ENCODE peak calls at places on chromosomes 5 and 9, in seven cellular contexts. C is prostate gland, U is HCT116, O is sigmoid colon, X is HepG2, Z is AG04450, B is Karpas-422. W is an unnamed sample. For H3K9me3, the result is how much of the 10 kb centered on the place peaks cover.

GRCh38 chr5:158135682-158136176 is 276.8 kb upstream of the CLINT1 start:
- DNase-seq in C (no peak), U (no peak), O (no peak), X (no peak), Z (no peak), B (no peak), W (no peak)

GRCh38 chr9:87620727-87621322 is 105.1 kb upstream of the CTSL start:
- DNase-seq in C (no peak), U (no peak), O (no peak), X (no peak), Z (no peak), B (no peak), W (no peak)

GRCh38 chr5:16489322-16489791 is 23.8 kb upstream of the ZNF622 start:
- DNase-seq in C (no peak), U (peak), O (no peak), X (peak), Z (peak), B (peak), W (no peak)

GRCh38 chr9:126306071-126306647 is 20.5 kb upstream of the MVB12B start:
- DNase-seq in C (no peak), U (no peak), O (no peak), X (no peak), Z (no peak), B (no peak), W (no peak)

GRCh38 chr9:93028448-93029006 is 30.0 kb upstream of the SUSD3 start:
- DNase-seq in C (no peak), U (no peak), O (no peak), X (no peak), Z (no peak), B (peak), W (no peak)

GRCh38 chr9:130234340-130235260 is 31.0 kb upstream of the HMCN2 start:
- DNase-seq in C (no peak), U (no peak), O (peak), X (no peak), Z (no peak), B (no peak), W (no peak)

GRCh38 chr5:58545912-58546311 is 37.0 kb upstream of the RAB3C start:
- DNase-seq in C (no peak), U (no peak), O (no peak), X (no peak), Z (no peak), B (peak), W (no peak)

GRCh38 chr5:72451771-72452505 is 55.3 kb downstream of the ZNF366 start:
- DNase-seq in C (peak), U (no peak), O (peak), X (no peak), Z (no peak), B (peak), W (peak)

GRCh38 chr5:133531178-133531577 is 81.2 kb downstream of the FSTL4 start:
- DNase-seq in C (no peak), U (no peak), O (no peak), X (no peak), Z (no peak), B (no peak), W (no peak)

GRCh38 chr9:108412755-108413154 is 443.0 kb downstream of the ACTL7B start:
- DNase-seq in C (no peak), U (no peak), O (no peak), X (no peak), Z (no peak), B (peak), W (peak)

GRCh38 chr9:97468658-97469448 is 32.6 kb upstream of the TMOD1 start:
- DNase-seq in C (peak), U (peak), O (peak), X (peak), Z (peak), B (peak), W (peak)

GRCh38 chr9:18673179-18673578 is 199.2 kb downstream of the ADAMTSL1 start:
- DNase-seq in C (no peak), U (no peak), O (no peak), X (no peak), Z (no peak), B (no peak), W (no peak)

GRCh38 chr5:72282878-72283277 is 37.2 kb downstream of the MRPS27 start:
- DNase-seq in C (no peak), U (no peak), O (no peak), X (no peak), Z (peak), B (no peak), W (no peak)

GRCh38 chr5:160369990-160370712 is at the start of gene C1QTNF2:
- DNase-seq in C (no peak), U (no peak), O (peak), X (no peak), Z (peak), B (no peak), W (peak)

GRCh38 chr5:14928661-14929060 is 57.1 kb upstream of the ANKH start:
- DNase-seq in C (no peak), U (no peak), O (no peak), X (no peak), Z (no peak), B (no peak), W (peak)

GRCh38 chr5:149838881-149839739 is 105.5 kb downstream of the PDE6A start:
- DNase-seq in C (no peak), U (peak), O (no peak), X (no peak), Z (no peak), B (no peak), W (peak)

GRCh38 chr9:85522459-85523092 is 219.2 kb downstream of the AGTPBP1 start:
- DNase-seq in C (peak), U (no peak), O (no peak), X (no peak), Z (no peak), B (no peak), W (peak)

GRCh38 chr5:42851441-42851840 is 39.7 kb upstream of the SELENOP start:
- DNase-seq in C (no peak), U (no peak), O (no peak), X (no peak), Z (no peak), B (peak), W (no peak)

GRCh38 chr5:139912158-139912557 is 116.5 kb downstream of the PSD2 start:
- DNase-seq in C (no peak), U (no peak), O (peak), X (no peak), Z (no peak), B (no peak), W (peak)

GRCh38 chr9:83707518-83707767 is 315 bp downstream of the UBQLN1 start:
- DNase-seq in C (no peak), U (no peak), O (no peak), X (no peak), Z (no peak), B (no peak), W (peak)

GRCh38 chr5:88480245-88480644 is 211.6 kb upstream of the TMEM161B start:
- DNase-seq in C (no peak), U (no peak), O (no peak), X (no peak), Z (no peak), B (no peak), W (peak)

GRCh38 chr5:132006331-132007120 is 4.9 kb downstream of the ACSL6 start:
- DNase-seq in C (no peak), U (no peak), O (no peak), X (no peak), Z (no peak), B (no peak), W (no peak)

GRCh38 chr9:137724114-137724445 is 105.3 kb downstream of the EHMT1 start:
- DNase-seq in C (no peak), U (no peak), O (no peak), X (no peak), Z (no peak), B (no peak), W (no peak)

GRCh38 chr9:131713016-131713415 is 26.9 kb downstream of the RAPGEF1 start:
- DNase-seq in C (no peak), U (no peak), O (no peak), X (no peak), Z (no peak), B (no peak), W (no peak)

GRCh38 chr9:127767405-127767804 is 11.1 kb downstream of the SH2D3C start:
- DNase-seq in C (no peak), U (no peak), O (no peak), X (no peak), Z (no peak), B (no peak), W (no peak)

GRCh38 chr5:178642351-178642909 is 15.6 kb upstream of the CLK4 start:
- DNase-seq in C (no peak), U (no peak), O (no peak), X (no peak), Z (peak), B (no peak), W (peak)

GRCh38 chr5:16853511-16853910 is 82.6 kb downstream of the MYO10 start:
- DNase-seq in C (no peak), U (no peak), O (no peak), X (no peak), Z (no peak), B (no peak), W (no peak)

GRCh38 chr5:80346055-80346454 is 26.3 kb downstream of the SPZ1 start:
- DNase-seq in C (no peak), U (peak), O (no peak), X (peak), Z (no peak), B (peak), W (no peak)

GRCh38 chr9:131008909-131009618 is at the start of gene LAMC3:
- DNase-seq in C (no peak), U (no peak), O (no peak), X (no peak), Z (no peak), B (no peak), W (peak)

GRCh38 chr5:107100121-107100520 is 570.6 kb downstream of the EFNA5 start:
- DNase-seq in C (no peak), U (no peak), O (no peak), X (no peak), Z (no peak), B (no peak), W (no peak)

GRCh38 chr9:137075275-137075775 is 2.0 kb upstream of the UAP1L1 start:
- DNase-seq in C (no peak), U (no peak), O (no peak), X (no peak), Z (no peak), B (no peak), W (no peak)

GRCh38 chr9:113464672-113465271 is 1.2 kb downstream of the RGS3 start:
- DNase-seq in C (no peak), U (no peak), O (peak), X (no peak), Z (no peak), B (no peak), W (no peak)
- H3K4me3 ChIP-seq in C (no peak), U (peak), O (peak), X (peak), Z (no peak), B (no peak), W (no peak)

DNA sequence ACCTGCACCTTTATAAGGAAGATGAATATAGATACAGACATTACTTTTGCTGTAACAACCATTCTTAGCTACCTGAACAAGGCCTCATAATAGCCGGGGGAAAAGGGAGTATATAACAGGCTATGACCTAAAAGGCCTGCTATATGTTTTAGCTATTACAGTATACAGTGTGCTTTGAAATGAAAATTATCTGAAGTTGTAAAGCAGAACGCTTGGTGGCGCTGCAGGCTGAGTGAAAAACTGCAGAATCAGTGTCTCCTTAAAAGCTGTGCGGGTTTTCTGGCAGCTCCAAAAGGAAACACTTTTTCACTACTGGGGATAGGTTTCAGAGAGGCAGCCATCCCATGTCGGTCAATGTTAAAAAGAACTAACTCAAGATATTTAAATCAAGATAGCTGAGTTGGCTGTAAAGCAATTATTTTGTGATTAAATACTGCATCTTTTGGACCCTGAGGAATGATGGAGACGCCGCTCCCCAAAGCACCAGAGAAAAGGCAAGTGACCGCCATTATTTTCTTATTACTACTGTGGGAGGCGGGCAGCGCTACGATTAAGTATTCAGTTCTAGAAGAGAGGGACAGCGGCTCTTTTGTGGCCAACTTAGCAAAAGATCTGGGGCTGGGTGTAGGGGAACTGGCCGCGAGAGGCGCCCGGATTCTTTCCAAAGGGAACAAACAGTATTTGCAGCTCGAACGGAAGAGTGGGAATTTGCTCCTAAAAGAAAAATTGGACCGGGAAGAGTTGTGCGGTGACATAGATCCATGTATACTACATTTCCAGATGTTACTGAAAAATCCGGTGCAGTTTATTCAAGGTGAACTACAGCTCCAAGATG is 5.9 kb downstream of the PCDHB6 start:
- DNase-seq in C (no peak), U (no peak), O (no peak), X (no peak), Z (no peak), B (peak), W (no peak)
- H3K9me3 ChIP-seq in C (under half), U (under half), O (under half), X (under half), Z (under half), B (under half), W (under half)

GRCh38 chr5:69217154-69217731 is 17.4 kb upstream of the CDK7 start:
- DNase-seq in C (no peak), U (no peak), O (no peak), X (no peak), Z (no peak), B (no peak), W (no peak)
- H3K4me3 ChIP-seq in C (peak), U (peak), O (peak), X (peak), Z (peak), B (peak), W (peak)

GRCh38 chr9:122527193-122527592 is at the start of gene OR1N1:
- DNase-seq in C (no peak), U (no peak), O (no peak), X (no peak), Z (no peak), B (no peak), W (no peak)

DNA sequence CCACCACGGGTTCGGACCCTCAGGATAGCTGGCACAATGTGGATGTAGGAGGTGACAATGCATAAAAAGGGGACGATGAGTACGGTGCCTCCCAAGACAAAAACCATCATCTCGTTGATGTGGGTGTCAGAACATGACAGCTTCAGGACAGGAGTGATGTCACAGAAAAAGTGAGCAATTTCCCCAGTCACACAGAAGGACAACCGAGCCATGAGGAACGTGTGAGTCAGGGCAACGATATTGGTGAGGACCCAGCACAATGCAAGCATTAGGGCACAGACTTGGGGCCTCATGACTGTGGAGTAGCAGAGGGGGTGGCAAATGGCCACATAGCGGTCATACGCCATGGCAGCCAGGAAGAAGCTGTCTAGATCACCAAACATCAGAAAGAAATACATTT is 491 bp downstream of the OR1N1 start:
- DNase-seq in C (no peak), U (no peak), O (no peak), X (no peak), Z (no peak), B (no peak), W (no peak)
- H3K9me3 ChIP-seq in C (under half), U (under half), O (under half), X (under half), Z (under half), B (under half), W (under half)

DNA sequence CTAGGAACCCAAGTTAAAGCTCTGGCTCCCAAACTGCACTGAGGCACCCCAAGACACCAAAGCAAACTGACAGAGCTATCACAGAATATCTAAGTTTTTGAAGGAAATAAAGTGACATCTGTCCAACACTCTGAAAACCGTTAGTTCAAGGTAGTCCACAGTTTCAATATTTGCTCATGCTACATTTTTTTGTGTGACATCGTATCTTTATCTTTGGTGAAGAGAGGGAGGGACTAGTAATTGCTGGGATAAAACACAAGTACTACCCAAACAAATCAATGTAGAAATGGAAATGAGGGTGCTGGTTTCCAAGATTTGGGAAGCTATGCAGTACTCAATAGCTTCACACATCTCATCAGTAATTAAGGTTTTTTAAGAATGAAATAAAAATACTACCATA is 20.6 kb downstream of the LIFR start:
- DNase-seq in C (no peak), U (no peak), O (no peak), X (peak), Z (no peak), B (no peak), W (no peak)
- H3K4me3 ChIP-seq in C (no peak), U (no peak), O (no peak), X (peak), Z (no peak), B (no peak), W (no peak)

GRCh38 chr5:28012538-28012937 is 974.2 kb upstream of the CDH9 start:
- DNase-seq in C (no peak), U (no peak), O (no peak), X (peak), Z (no peak), B (peak), W (no peak)
- H3K9me3 ChIP-seq in C (under half), U (under half), O (under half), X (under half), Z (under half), B (under half), W (under half)

GRCh38 chr9:74887041-74887980 is at the start of gene TRPM6:
- DNase-seq in C (peak), U (peak), O (peak), X (peak), Z (peak), B (no peak), W (peak)

DNA sequence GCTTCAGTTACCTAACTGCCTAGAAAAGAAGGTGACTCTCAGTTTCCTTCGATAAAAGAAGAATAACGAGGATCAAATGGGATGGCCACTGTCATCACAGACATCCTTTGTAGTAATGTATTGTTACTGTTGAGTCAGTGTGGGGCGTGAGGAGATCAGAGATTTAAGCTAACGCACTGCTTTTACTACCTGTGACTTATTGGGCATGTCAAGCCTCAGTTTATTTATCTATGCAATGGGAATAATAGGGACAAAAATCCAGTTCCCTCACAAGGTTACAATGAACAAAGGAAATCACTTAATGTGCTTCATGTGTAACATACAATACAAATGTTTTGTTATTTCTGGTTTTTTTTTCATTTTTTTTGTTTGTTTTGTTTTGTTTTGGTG is 255 bp upstream of the TRPM6 start:
- DNase-seq in C (no peak), U (no peak), O (no peak), X (no peak), Z (no peak), B (no peak), W (no peak)
- H3K4me3 ChIP-seq in C (peak), U (peak), O (no peak), X (peak), Z (no peak), B (no peak), W (no peak)

GRCh38 chr5:141236516-141237313 is 8.5 kb upstream of the PCDHB15 start:
- DNase-seq in C (no peak), U (no peak), O (no peak), X (no peak), Z (no peak), B (no peak), W (no peak)
- H3K9me3 ChIP-seq in C (under half), U (under half), O (under half), X (under half), Z (under half), B (under half), W (under half)